ENCODE peak calls at places on chromosomes 4 and X, in five cellular contexts. One of them, this sample, is unnamed.

GRCh38 chr4:174119051-174119450 is 164.4 kb downstream of the FBXO8 start:
- DNase-seq in neuronal stem cell: no peak
- DNase-seq in H1: no peak
- DNase-seq in mesenchymal stem cell: peak
- DNase-seq in H9: no peak
- DNase-seq in this sample: peak

GRCh38 chr4:133151681-133152329 is 2.7 kb downstream of the PCDH10 start:
- DNase-seq in neuronal stem cell: no peak
- DNase-seq in H1: peak
- DNase-seq in mesenchymal stem cell: peak
- DNase-seq in H9: peak
- DNase-seq in this sample: peak

GRCh38 chrX:120260369-120260768 is 9.8 kb downstream of the ZBTB33 start:
- DNase-seq in neuronal stem cell: no peak
- DNase-seq in H1: no peak
- DNase-seq in mesenchymal stem cell: no peak
- DNase-seq in H9: no peak
- DNase-seq in this sample: peak

GRCh38 chr4:38365261-38365660 is 298.7 kb upstream of the KLF3 start:
- DNase-seq in neuronal stem cell: no peak
- DNase-seq in H1: no peak
- DNase-seq in mesenchymal stem cell: no peak
- DNase-seq in H9: no peak
- DNase-seq in this sample: no peak

GRCh38 chr4:85370400-85371032 is 104.4 kb upstream of the ARHGAP24 start:
- DNase-seq in neuronal stem cell: peak
- DNase-seq in H1: peak
- DNase-seq in mesenchymal stem cell: peak
- DNase-seq in H9: peak
- DNase-seq in this sample: peak

GRCh38 chr4:2263701-2264321 is 1.9 kb upstream of the MXD4 start:
- DNase-seq in neuronal stem cell: no peak
- DNase-seq in H1: no peak
- DNase-seq in mesenchymal stem cell: no peak
- DNase-seq in H9: no peak
- DNase-seq in this sample: no peak

GRCh38 chr4:3879681-3880594 is 113.8 kb downstream of the ADRA2C start:
- DNase-seq in neuronal stem cell: no peak
- DNase-seq in H1: peak
- DNase-seq in mesenchymal stem cell: no peak
- DNase-seq in H9: no peak
- DNase-seq in this sample: no peak

GRCh38 chr4:15066140-15066539 is 63.9 kb downstream of the CPEB2 start:
- DNase-seq in neuronal stem cell: no peak
- DNase-seq in H1: no peak
- DNase-seq in mesenchymal stem cell: no peak
- DNase-seq in H9: no peak
- DNase-seq in this sample: no peak

GRCh38 chr4:60759518-60760245 is 440.4 kb upstream of the ADGRL3 start:
- DNase-seq in neuronal stem cell: no peak
- DNase-seq in H1: no peak
- DNase-seq in mesenchymal stem cell: no peak
- DNase-seq in H9: no peak
- DNase-seq in this sample: no peak

GRCh38 chr4:171049380-171049779 is 763.8 kb upstream of the GALNTL6 start:
- DNase-seq in neuronal stem cell: no peak
- DNase-seq in H1: no peak
- DNase-seq in mesenchymal stem cell: no peak
- DNase-seq in H9: no peak
- DNase-seq in this sample: no peak

GRCh38 chrX:34915463-34916225 is 27.0 kb upstream of the FAM47B start:
- DNase-seq in neuronal stem cell: no peak
- DNase-seq in H1: no peak
- DNase-seq in mesenchymal stem cell: no peak
- DNase-seq in H9: no peak
- DNase-seq in this sample: peak

GRCh38 chrX:123184858-123185251 is 777 bp downstream of the GRIA3 start:
- DNase-seq in neuronal stem cell: no peak
- DNase-seq in H1: peak
- DNase-seq in mesenchymal stem cell: peak
- DNase-seq in H9: peak
- DNase-seq in this sample: no peak

GRCh38 chr4:1172971-1173757 is 781 bp upstream of the SPON2 start:
- DNase-seq in neuronal stem cell: no peak
- DNase-seq in H1: no peak
- DNase-seq in mesenchymal stem cell: peak
- DNase-seq in H9: peak
- DNase-seq in this sample: peak

GRCh38 chr4:26891054-26891453 is 30.4 kb downstream of the STIM2 start:
- DNase-seq in neuronal stem cell: no peak
- DNase-seq in H1: no peak
- DNase-seq in mesenchymal stem cell: no peak
- DNase-seq in H9: no peak
- DNase-seq in this sample: peak
- H2BK12ac ChIP-seq in neuronal stem cell: no peak
- H2BK12ac ChIP-seq in H1: no peak
- H2BK12ac ChIP-seq in mesenchymal stem cell: no peak
- H2BK12ac ChIP-seq in H9: no peak
- H2BK12ac ChIP-seq in this sample: no peak

GRCh38 chrX:148856505-148856904 is 356.1 kb downstream of the AFF2 start:
- DNase-seq in neuronal stem cell: no peak
- DNase-seq in H1: no peak
- DNase-seq in mesenchymal stem cell: no peak
- DNase-seq in H9: no peak
- DNase-seq in this sample: no peak
- H2BK12ac ChIP-seq in neuronal stem cell: no peak
- H2BK12ac ChIP-seq in H1: no peak
- H2BK12ac ChIP-seq in mesenchymal stem cell: no peak
- H2BK12ac ChIP-seq in H9: no peak
- H2BK12ac ChIP-seq in this sample: no peak

DNA sequence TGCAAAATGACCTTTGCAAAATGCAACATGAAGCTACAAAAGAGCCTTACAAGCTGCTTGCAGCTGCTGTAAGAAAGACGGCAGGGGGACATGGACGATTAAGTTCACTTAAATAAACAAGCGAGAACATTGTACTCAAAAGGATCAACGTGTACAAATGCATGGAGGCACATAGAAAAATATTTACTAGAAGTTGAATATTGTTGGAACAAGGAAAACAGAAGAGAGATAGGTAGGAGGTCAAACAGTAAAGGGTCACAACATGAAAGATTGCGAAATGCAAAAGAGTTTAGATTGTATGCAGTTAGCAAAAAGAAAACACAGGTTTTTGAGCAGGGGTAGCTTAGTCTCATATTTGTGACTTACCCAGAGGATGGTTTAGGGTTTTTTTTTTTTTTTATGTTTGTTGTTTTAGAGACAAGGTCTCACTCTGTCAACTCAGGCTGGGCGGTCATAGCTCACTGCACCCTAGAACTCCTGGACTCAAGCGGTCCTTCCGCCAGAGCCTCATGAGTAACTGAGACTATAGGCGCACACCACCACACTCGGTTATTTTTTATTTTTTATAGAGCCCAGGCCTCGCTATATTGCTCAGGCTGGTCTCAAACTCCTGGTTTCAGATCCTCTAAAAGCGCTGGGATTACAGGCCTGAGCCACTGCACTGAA is 1.4 kb upstream of the PHF8 start:
- DNase-seq in neuronal stem cell: no peak
- DNase-seq in H1: no peak
- DNase-seq in mesenchymal stem cell: peak
- DNase-seq in H9: no peak
- DNase-seq in this sample: no peak
- H2BK12ac ChIP-seq in neuronal stem cell: no peak
- H2BK12ac ChIP-seq in H1: no peak
- H2BK12ac ChIP-seq in mesenchymal stem cell: no peak
- H2BK12ac ChIP-seq in H9: no peak
- H2BK12ac ChIP-seq in this sample: no peak

GRCh38 chr4:62431513-62431912 is 1231.4 kb downstream of the ADGRL3 start:
- DNase-seq in neuronal stem cell: no peak
- DNase-seq in H1: no peak
- DNase-seq in mesenchymal stem cell: no peak
- DNase-seq in H9: peak
- DNase-seq in this sample: no peak
- H2BK12ac ChIP-seq in neuronal stem cell: no peak
- H2BK12ac ChIP-seq in H1: no peak
- H2BK12ac ChIP-seq in mesenchymal stem cell: no peak
- H2BK12ac ChIP-seq in H9: no peak
- H2BK12ac ChIP-seq in this sample: no peak

GRCh38 chr4:144584428-144584827 is 61.5 kb upstream of the HHIP start:
- DNase-seq in neuronal stem cell: no peak
- DNase-seq in H1: no peak
- DNase-seq in mesenchymal stem cell: no peak
- DNase-seq in H9: no peak
- DNase-seq in this sample: no peak
- H2BK12ac ChIP-seq in neuronal stem cell: no peak
- H2BK12ac ChIP-seq in H1: no peak
- H2BK12ac ChIP-seq in mesenchymal stem cell: no peak
- H2BK12ac ChIP-seq in H9: no peak
- H2BK12ac ChIP-seq in this sample: no peak

GRCh38 chrX:37594755-37595382 is 23.4 kb downstream of the LANCL3 start:
- DNase-seq in neuronal stem cell: no peak
- DNase-seq in H1: no peak
- DNase-seq in mesenchymal stem cell: no peak
- DNase-seq in H9: no peak
- DNase-seq in this sample: no peak

GRCh38 chrX:37603938-37604409 is 32.5 kb downstream of the LANCL3 start:
- DNase-seq in neuronal stem cell: no peak
- DNase-seq in H1: no peak
- DNase-seq in mesenchymal stem cell: no peak
- DNase-seq in H9: no peak
- DNase-seq in this sample: no peak

DNA sequence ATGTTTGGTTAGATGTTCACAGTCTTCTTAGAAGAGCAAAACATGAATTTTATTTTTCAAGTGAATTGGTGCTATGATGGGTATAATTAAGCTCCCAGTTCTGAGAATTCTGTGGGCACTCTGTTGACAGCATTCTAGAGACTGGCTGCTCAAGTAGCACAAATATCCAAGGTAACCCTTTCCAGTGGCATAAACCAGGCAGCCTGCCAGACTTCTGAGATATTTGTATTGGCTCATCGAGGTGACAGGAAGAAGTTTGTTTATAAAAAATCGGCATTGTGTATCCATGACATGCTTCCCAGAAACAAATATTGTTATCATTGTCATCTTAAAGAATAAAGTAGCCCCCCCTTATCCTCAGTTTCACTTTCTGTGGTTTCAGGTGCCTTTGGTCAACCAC is 28.3 kb downstream of the LANCL3 start:
- DNase-seq in neuronal stem cell: no peak
- DNase-seq in H1: no peak
- DNase-seq in mesenchymal stem cell: no peak
- DNase-seq in H9: no peak
- DNase-seq in this sample: no peak
- H2BK12ac ChIP-seq in neuronal stem cell: no peak
- H2BK12ac ChIP-seq in H1: no peak
- H2BK12ac ChIP-seq in mesenchymal stem cell: no peak
- H2BK12ac ChIP-seq in H9: no peak
- H2BK12ac ChIP-seq in this sample: no peak

GRCh38 chrX:154827624-154828408 is 6.6 kb downstream of the SMIM9 start:
- DNase-seq in neuronal stem cell: no peak
- DNase-seq in H1: no peak
- DNase-seq in mesenchymal stem cell: no peak
- DNase-seq in H9: no peak
- DNase-seq in this sample: no peak
- H2BK12ac ChIP-seq in neuronal stem cell: no peak
- H2BK12ac ChIP-seq in H1: no peak
- H2BK12ac ChIP-seq in mesenchymal stem cell: no peak
- H2BK12ac ChIP-seq in H9: no peak
- H2BK12ac ChIP-seq in this sample: no peak

DNA sequence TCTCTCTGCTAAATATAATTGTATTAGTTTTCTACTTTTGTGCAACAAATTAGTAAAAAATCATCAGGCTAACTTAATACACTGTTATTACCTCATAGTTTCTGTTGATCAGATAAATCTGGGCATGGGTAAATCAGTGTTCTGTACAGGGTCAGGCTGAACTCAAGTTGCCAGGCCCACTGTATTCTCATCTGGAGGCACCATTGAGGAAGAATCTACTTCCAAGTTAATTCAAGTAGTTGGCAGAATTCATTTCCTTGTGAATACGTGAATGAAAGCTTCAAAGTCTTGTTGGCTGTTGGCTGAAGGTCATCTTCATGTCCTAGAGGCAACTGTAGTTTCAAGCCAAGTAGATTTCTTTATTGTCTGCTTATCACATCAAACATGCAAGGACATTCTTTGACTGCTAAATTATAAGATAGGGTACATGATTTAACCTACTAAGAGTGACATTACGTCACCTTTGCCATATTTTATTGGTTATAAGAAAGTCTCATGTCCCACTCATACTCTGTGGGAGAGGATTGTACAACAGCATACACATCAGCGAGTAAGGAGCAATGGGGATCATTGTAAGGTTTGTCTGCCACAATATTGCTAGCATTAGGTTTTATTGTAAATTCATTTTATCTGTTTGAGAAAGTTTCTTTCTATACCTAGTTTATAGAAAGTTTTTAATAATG is 1219.0 kb downstream of the ARAP2 start:
- DNase-seq in neuronal stem cell: no peak
- DNase-seq in H1: no peak
- DNase-seq in mesenchymal stem cell: no peak
- DNase-seq in H9: no peak
- DNase-seq in this sample: no peak
- H2BK12ac ChIP-seq in neuronal stem cell: no peak
- H2BK12ac ChIP-seq in H1: no peak
- H2BK12ac ChIP-seq in mesenchymal stem cell: no peak
- H2BK12ac ChIP-seq in H9: no peak
- H2BK12ac ChIP-seq in this sample: no peak

GRCh38 chr4:184774152-184774551 is 40.3 kb upstream of the CENPU start:
- DNase-seq in neuronal stem cell: no peak
- DNase-seq in H1: no peak
- DNase-seq in mesenchymal stem cell: no peak
- DNase-seq in H9: no peak
- DNase-seq in this sample: no peak
- H2BK12ac ChIP-seq in neuronal stem cell: no peak
- H2BK12ac ChIP-seq in H1: no peak
- H2BK12ac ChIP-seq in mesenchymal stem cell: no peak
- H2BK12ac ChIP-seq in H9: no peak
- H2BK12ac ChIP-seq in this sample: no peak

This sample was measured in trophoblast cell.